ENCODE peak calls at places on chromosomes 5 and 9, in ten cellular contexts. One of them, this sample, is unnamed.

GRCh38 chr9:119938871-119939270 is 569.6 kb upstream of the BRINP1 start:
- DNase-seq in adrenal gland: no peak
- DNase-seq in lower leg skin: no peak
- DNase-seq in HCT116: no peak
- DNase-seq in PC-3: no peak
- DNase-seq in epithelial cell of proximal tubule: no peak
- DNase-seq in pancreas: no peak
- DNase-seq in fibroblast of pulmonary artery: no peak
- DNase-seq in astrocyte: peak; percentile 40
- DNase-seq in cardiac fibroblast: no peak
- DNase-seq in this sample: no peak

GRCh38 chr9:137670391-137671195 is 51.8 kb downstream of the EHMT1 start:
- DNase-seq in adrenal gland: peak; percentile 72
- DNase-seq in lower leg skin: no peak
- DNase-seq in HCT116: no peak
- DNase-seq in PC-3: no peak
- DNase-seq in epithelial cell of proximal tubule: peak; percentile 10
- DNase-seq in pancreas: peak; percentile 67
- DNase-seq in fibroblast of pulmonary artery: no peak
- DNase-seq in astrocyte: no peak
- DNase-seq in cardiac fibroblast: peak; percentile 36
- DNase-seq in this sample: no peak

GRCh38 chr9:78357165-78357873 is 60.4 kb downstream of the PSAT1 start:
- DNase-seq in adrenal gland: no peak
- DNase-seq in lower leg skin: no peak
- DNase-seq in HCT116: no peak
- DNase-seq in PC-3: no peak
- DNase-seq in epithelial cell of proximal tubule: no peak
- DNase-seq in pancreas: no peak
- DNase-seq in fibroblast of pulmonary artery: no peak
- DNase-seq in astrocyte: no peak
- DNase-seq in cardiac fibroblast: no peak
- DNase-seq in this sample: no peak

GRCh38 chr5:149141224-149141956 is at the start of gene ABLIM3:
- DNase-seq in adrenal gland: peak; percentile 71
- DNase-seq in lower leg skin: peak; percentile 94
- DNase-seq in HCT116: no peak
- DNase-seq in PC-3: peak; percentile 96
- DNase-seq in epithelial cell of proximal tubule: no peak
- DNase-seq in pancreas: no peak
- DNase-seq in fibroblast of pulmonary artery: peak; percentile 74
- DNase-seq in astrocyte: no peak
- DNase-seq in cardiac fibroblast: peak; percentile 74
- DNase-seq in this sample: peak; percentile 69

GRCh38 chr9:94861589-94862241 is 135.2 kb downstream of the AOPEP start:
- DNase-seq in adrenal gland: no peak
- DNase-seq in lower leg skin: no peak
- DNase-seq in HCT116: no peak
- DNase-seq in PC-3: peak; percentile 43
- DNase-seq in epithelial cell of proximal tubule: peak; percentile 75
- DNase-seq in pancreas: no peak
- DNase-seq in fibroblast of pulmonary artery: peak; percentile 71
- DNase-seq in astrocyte: peak; percentile 85
- DNase-seq in cardiac fibroblast: peak; percentile 86
- DNase-seq in this sample: peak; percentile 74

GRCh38 chr5:115384587-115385375 is 88.3 kb upstream of the CCDC112 start:
- DNase-seq in adrenal gland: no peak
- DNase-seq in lower leg skin: no peak
- DNase-seq in HCT116: no peak
- DNase-seq in PC-3: no peak
- DNase-seq in epithelial cell of proximal tubule: no peak
- DNase-seq in pancreas: no peak
- DNase-seq in fibroblast of pulmonary artery: no peak
- DNase-seq in astrocyte: no peak
- DNase-seq in cardiac fibroblast: no peak
- DNase-seq in this sample: no peak

GRCh38 chr5:78677777-78678668 is 29.5 kb upstream of the LHFPL2 start:
- DNase-seq in adrenal gland: no peak
- DNase-seq in lower leg skin: peak; percentile 93
- DNase-seq in HCT116: peak; percentile 69
- DNase-seq in PC-3: peak; percentile 85
- DNase-seq in epithelial cell of proximal tubule: peak; percentile 22
- DNase-seq in pancreas: no peak
- DNase-seq in fibroblast of pulmonary artery: peak; percentile 98
- DNase-seq in astrocyte: peak; percentile 98
- DNase-seq in cardiac fibroblast: peak; percentile 98
- DNase-seq in this sample: peak; percentile 97

GRCh38 chr9:22446950-22447606 is 454 bp downstream of the DMRTA1 start:
- DNase-seq in adrenal gland: peak; percentile 46
- DNase-seq in lower leg skin: no peak
- DNase-seq in HCT116: no peak
- DNase-seq in PC-3: peak; percentile 72
- DNase-seq in epithelial cell of proximal tubule: no peak
- DNase-seq in pancreas: peak; percentile 68
- DNase-seq in fibroblast of pulmonary artery: peak; percentile 33
- DNase-seq in astrocyte: peak; percentile 39
- DNase-seq in cardiac fibroblast: peak; percentile 44
- DNase-seq in this sample: peak; percentile 47

GRCh38 chr5:174145821-174146220 is 100.3 kb downstream of the NSG2 start:
- DNase-seq in adrenal gland: no peak
- DNase-seq in lower leg skin: peak; percentile 57
- DNase-seq in HCT116: no peak
- DNase-seq in PC-3: peak; percentile 16
- DNase-seq in epithelial cell of proximal tubule: no peak
- DNase-seq in pancreas: no peak
- DNase-seq in fibroblast of pulmonary artery: peak; percentile 0
- DNase-seq in astrocyte: peak; percentile 23
- DNase-seq in cardiac fibroblast: peak; percentile 3
- DNase-seq in this sample: no peak

GRCh38 chr5:160036884-160037283 is 27.9 kb downstream of the TTC1 start:
- DNase-seq in adrenal gland: no peak
- DNase-seq in lower leg skin: no peak
- DNase-seq in HCT116: no peak
- DNase-seq in PC-3: no peak
- DNase-seq in epithelial cell of proximal tubule: no peak
- DNase-seq in pancreas: no peak
- DNase-seq in fibroblast of pulmonary artery: no peak
- DNase-seq in astrocyte: no peak
- DNase-seq in cardiac fibroblast: no peak
- DNase-seq in this sample: no peak
- TF ChIP-seq CTCF in adrenal gland: no peak
- TF ChIP-seq CTCF in lower leg skin: no peak
- TF ChIP-seq CTCF in HCT116: no peak
- TF ChIP-seq CTCF in PC-3: no peak
- TF ChIP-seq CTCF in epithelial cell of proximal tubule: no peak
- TF ChIP-seq CTCF in pancreas: no peak
- TF ChIP-seq CTCF in fibroblast of pulmonary artery: no peak
- TF ChIP-seq CTCF in astrocyte: no peak
- TF ChIP-seq CTCF in cardiac fibroblast: no peak
- TF ChIP-seq CTCF in this sample: no peak

GRCh38 chr5:76329346-76329745 is 73.7 kb upstream of the IQGAP2 start:
- DNase-seq in adrenal gland: no peak
- DNase-seq in lower leg skin: no peak
- DNase-seq in HCT116: no peak
- DNase-seq in PC-3: no peak
- DNase-seq in epithelial cell of proximal tubule: no peak
- DNase-seq in pancreas: no peak
- DNase-seq in fibroblast of pulmonary artery: no peak
- DNase-seq in astrocyte: no peak
- DNase-seq in cardiac fibroblast: no peak
- DNase-seq in this sample: no peak

GRCh38 chr5:76326559-76327351 is 76.3 kb upstream of the IQGAP2 start:
- DNase-seq in adrenal gland: no peak
- DNase-seq in lower leg skin: no peak
- DNase-seq in HCT116: no peak
- DNase-seq in PC-3: no peak
- DNase-seq in epithelial cell of proximal tubule: no peak
- DNase-seq in pancreas: no peak
- DNase-seq in fibroblast of pulmonary artery: no peak
- DNase-seq in astrocyte: no peak
- DNase-seq in cardiac fibroblast: no peak
- DNase-seq in this sample: no peak

GRCh38 chr5:76325326-76325725 is 77.8 kb upstream of the IQGAP2 start:
- DNase-seq in adrenal gland: no peak
- DNase-seq in lower leg skin: no peak
- DNase-seq in HCT116: no peak
- DNase-seq in PC-3: no peak
- DNase-seq in epithelial cell of proximal tubule: no peak
- DNase-seq in pancreas: no peak
- DNase-seq in fibroblast of pulmonary artery: no peak
- DNase-seq in astrocyte: no peak
- DNase-seq in cardiac fibroblast: no peak
- DNase-seq in this sample: no peak

GRCh38 chr5:76331139-76331538 is 71.9 kb upstream of the IQGAP2 start:
- DNase-seq in adrenal gland: no peak
- DNase-seq in lower leg skin: no peak
- DNase-seq in HCT116: no peak
- DNase-seq in PC-3: no peak
- DNase-seq in epithelial cell of proximal tubule: no peak
- DNase-seq in pancreas: no peak
- DNase-seq in fibroblast of pulmonary artery: no peak
- DNase-seq in astrocyte: no peak
- DNase-seq in cardiac fibroblast: no peak
- DNase-seq in this sample: no peak

DNA sequence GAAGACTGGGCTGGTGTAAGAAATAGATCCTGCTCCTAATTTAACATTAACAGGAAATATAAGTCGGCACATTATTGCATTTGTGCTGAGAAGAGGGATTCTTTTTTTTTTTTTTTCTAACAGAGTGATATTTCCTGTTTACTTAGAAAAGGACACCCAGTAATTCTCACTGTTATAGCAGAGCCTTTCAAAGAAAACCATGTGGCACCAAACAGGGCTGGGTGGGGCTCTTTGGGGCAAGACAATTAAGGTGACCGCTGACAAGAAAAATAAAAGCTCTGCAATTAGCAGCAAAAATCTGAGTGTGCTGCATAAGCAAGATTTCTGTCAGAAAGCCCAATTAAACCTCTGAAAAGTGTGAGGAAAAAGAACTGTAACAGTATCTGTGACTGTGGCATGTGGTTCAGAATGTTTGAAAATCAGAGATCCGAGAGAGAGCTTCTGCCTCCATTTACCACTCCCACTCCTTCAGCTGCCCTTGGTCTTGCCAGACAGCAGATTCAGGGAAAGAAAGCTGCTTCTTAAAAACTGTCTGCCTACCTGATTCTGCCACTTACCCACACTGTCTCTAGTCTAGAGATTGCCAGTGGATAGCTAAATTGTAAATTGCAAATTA is 77.1 kb upstream of the IQGAP2 start:
- DNase-seq in adrenal gland: no peak
- DNase-seq in lower leg skin: no peak
- DNase-seq in HCT116: no peak
- DNase-seq in PC-3: no peak
- DNase-seq in epithelial cell of proximal tubule: no peak
- DNase-seq in pancreas: no peak
- DNase-seq in fibroblast of pulmonary artery: no peak
- DNase-seq in astrocyte: no peak
- DNase-seq in cardiac fibroblast: no peak
- DNase-seq in this sample: no peak
- H3K4me3 ChIP-seq in adrenal gland: no peak overlapping the region
- H3K4me3 ChIP-seq in lower leg skin: no peak overlapping the region
- H3K4me3 ChIP-seq in HCT116: no peak overlapping the region
- H3K4me3 ChIP-seq in PC-3: no peak overlapping the region
- H3K4me3 ChIP-seq in epithelial cell of proximal tubule: no peak overlapping the region
- H3K4me3 ChIP-seq in pancreas: no peak overlapping the region
- H3K4me3 ChIP-seq in fibroblast of pulmonary artery: no peak overlapping the region
- H3K4me3 ChIP-seq in astrocyte: no peak overlapping the region
- H3K4me3 ChIP-seq in cardiac fibroblast: no peak overlapping the region
- H3K4me3 ChIP-seq in this sample: no peak overlapping the region

DNA sequence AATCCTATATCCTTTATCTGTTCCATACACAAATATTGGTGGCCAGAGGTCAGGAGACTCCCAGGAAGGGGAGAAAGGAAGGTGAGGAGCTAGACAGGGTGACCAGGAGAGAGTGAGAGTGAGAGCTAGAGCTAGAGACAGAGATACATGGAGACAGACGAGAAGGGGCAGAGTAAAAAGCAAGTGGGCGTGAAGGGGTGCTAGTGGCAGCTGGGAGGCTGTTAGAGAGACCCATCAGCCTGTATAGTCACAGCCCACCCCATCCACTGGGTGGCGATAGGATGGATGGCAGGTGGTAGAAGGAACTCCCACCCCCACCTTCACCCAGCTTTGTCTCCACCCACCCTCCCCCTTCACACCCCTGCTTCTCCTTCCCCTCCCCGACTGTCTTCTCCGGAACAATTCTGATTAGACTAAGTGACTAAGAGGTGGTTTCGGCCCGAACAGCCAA is 32.8 kb downstream of the PCDH1 start:
- DNase-seq in adrenal gland: no peak
- DNase-seq in lower leg skin: no peak
- DNase-seq in HCT116: no peak
- DNase-seq in PC-3: no peak
- DNase-seq in epithelial cell of proximal tubule: no peak
- DNase-seq in pancreas: no peak
- DNase-seq in fibroblast of pulmonary artery: no peak
- DNase-seq in astrocyte: no peak
- DNase-seq in cardiac fibroblast: no peak
- DNase-seq in this sample: no peak
- TF ChIP-seq CTCF in adrenal gland: no peak
- TF ChIP-seq CTCF in lower leg skin: no peak
- TF ChIP-seq CTCF in HCT116: no peak
- TF ChIP-seq CTCF in PC-3: peak; percentile 13
- TF ChIP-seq CTCF in epithelial cell of proximal tubule: no peak
- TF ChIP-seq CTCF in pancreas: no peak
- TF ChIP-seq CTCF in fibroblast of pulmonary artery: no peak
- TF ChIP-seq CTCF in astrocyte: no peak
- TF ChIP-seq CTCF in cardiac fibroblast: no peak
- TF ChIP-seq CTCF in this sample: no peak

GRCh38 chr5:132458226-132458560 is 32.4 kb downstream of the IRF1 start:
- DNase-seq in adrenal gland: no peak
- DNase-seq in lower leg skin: no peak
- DNase-seq in HCT116: no peak
- DNase-seq in PC-3: peak; percentile 27
- DNase-seq in epithelial cell of proximal tubule: no peak
- DNase-seq in pancreas: no peak
- DNase-seq in fibroblast of pulmonary artery: no peak
- DNase-seq in astrocyte: peak; percentile 38
- DNase-seq in cardiac fibroblast: peak; percentile 63
- DNase-seq in this sample: no peak

GRCh38 chr5:132459031-132459982 is 31.3 kb downstream of the IRF1 start:
- DNase-seq in adrenal gland: no peak
- DNase-seq in lower leg skin: no peak
- DNase-seq in HCT116: peak; percentile 26
- DNase-seq in PC-3: peak; percentile 18
- DNase-seq in epithelial cell of proximal tubule: no peak
- DNase-seq in pancreas: no peak
- DNase-seq in fibroblast of pulmonary artery: peak; percentile 54
- DNase-seq in astrocyte: peak; percentile 85
- DNase-seq in cardiac fibroblast: peak; percentile 69
- DNase-seq in this sample: peak; percentile 92

GRCh38 chr5:132457371-132458225 is 33.0 kb downstream of the IRF1 start:
- DNase-seq in adrenal gland: no peak
- DNase-seq in lower leg skin: no peak
- DNase-seq in HCT116: no peak
- DNase-seq in PC-3: no peak
- DNase-seq in epithelial cell of proximal tubule: peak; percentile 35
- DNase-seq in pancreas: no peak
- DNase-seq in fibroblast of pulmonary artery: peak; percentile 71
- DNase-seq in astrocyte: peak; percentile 59
- DNase-seq in cardiac fibroblast: peak; percentile 88
- DNase-seq in this sample: peak; percentile 90

GRCh38 chr5:132459983-132460834 is 30.4 kb downstream of the IRF1 start:
- DNase-seq in adrenal gland: no peak
- DNase-seq in lower leg skin: no peak
- DNase-seq in HCT116: no peak
- DNase-seq in PC-3: no peak
- DNase-seq in epithelial cell of proximal tubule: no peak
- DNase-seq in pancreas: no peak
- DNase-seq in fibroblast of pulmonary artery: no peak
- DNase-seq in astrocyte: no peak
- DNase-seq in cardiac fibroblast: no peak
- DNase-seq in this sample: peak; percentile 61

GRCh38 chr5:132458651-132459030 is 31.9 kb downstream of the IRF1 start:
- DNase-seq in adrenal gland: no peak
- DNase-seq in lower leg skin: no peak
- DNase-seq in HCT116: no peak
- DNase-seq in PC-3: peak; percentile 57
- DNase-seq in epithelial cell of proximal tubule: peak; percentile 36
- DNase-seq in pancreas: no peak
- DNase-seq in fibroblast of pulmonary artery: peak; percentile 45
- DNase-seq in astrocyte: peak; percentile 89
- DNase-seq in cardiac fibroblast: peak; percentile 69
- DNase-seq in this sample: peak; percentile 76
- H3K4me3 ChIP-seq in adrenal gland: no peak overlapping the region
- H3K4me3 ChIP-seq in lower leg skin: no peak overlapping the region
- H3K4me3 ChIP-seq in HCT116: no peak overlapping the region
- H3K4me3 ChIP-seq in PC-3: no peak overlapping the region
- H3K4me3 ChIP-seq in epithelial cell of proximal tubule: no peak overlapping the region
- H3K4me3 ChIP-seq in pancreas: no peak overlapping the region
- H3K4me3 ChIP-seq in fibroblast of pulmonary artery: no peak overlapping the region
- H3K4me3 ChIP-seq in astrocyte: no peak overlapping the region
- H3K4me3 ChIP-seq in cardiac fibroblast: no peak overlapping the region
- H3K4me3 ChIP-seq in this sample: no peak overlapping the region